ENCODE peak calls at places on chromosomes 12 and 14, in nine cellular contexts. H, V, T, O, N, G, M, Q and Y are unnamed samples.

GRCh38 chr14:22814945-22815713 is at the start of gene SLC7A7:
- DNase-seq in H (no peak), V (no peak), T (no peak), O (no peak), N (peak), G (peak), M (no peak), Q (no peak), Y (no peak)

GRCh38 chr14:51020024-51020710 is 74.7 kb downstream of the TRIM9 start:
- DNase-seq in H (peak), V (no peak), T (no peak), O (no peak), N (no peak), G (no peak), M (no peak), Q (peak), Y (no peak)

GRCh38 chr12:127588224-127588623 is 678.7 kb upstream of the TMEM132C start:
- DNase-seq in H (peak), V (peak), T (no peak), O (peak), N (peak), G (no peak), M (no peak), Q (no peak), Y (peak)

GRCh38 chr12:12714276-12715001 is 2.7 kb upstream of the CDKN1B start:
- DNase-seq in H (no peak), V (peak), T (no peak), O (no peak), N (peak), G (peak), M (peak), Q (no peak), Y (no peak)

GRCh38 chr12:26748741-26749431 is 84.1 kb downstream of the ITPR2 start:
- DNase-seq in H (no peak), V (no peak), T (no peak), O (no peak), N (peak), G (no peak), M (no peak), Q (no peak), Y (no peak)

GRCh38 chr12:30882706-30883105 is 43.8 kb upstream of the TSPAN11 start:
- DNase-seq in H (no peak), V (no peak), T (no peak), O (no peak), N (no peak), G (no peak), M (no peak), Q (no peak), Y (no peak)

GRCh38 chr12:51335931-51336330 is 10.5 kb downstream of the CELA1 start:
- DNase-seq in H (no peak), V (no peak), T (no peak), O (no peak), N (no peak), G (no peak), M (no peak), Q (no peak), Y (no peak)

GRCh38 chr14:65206448-65207096 is 104.3 kb upstream of the MAX start:
- DNase-seq in H (no peak), V (no peak), T (no peak), O (peak), N (peak), G (no peak), M (no peak), Q (no peak), Y (peak)

GRCh38 chr14:77485901-77486678 is 12.5 kb downstream of the ISM2 start:
- DNase-seq in H (peak), V (no peak), T (no peak), O (peak), N (peak), G (peak), M (no peak), Q (no peak), Y (peak)

GRCh38 chr12:71010143-71010479 is 89.6 kb upstream of the PTPRR start:
- DNase-seq in H (no peak), V (no peak), T (no peak), O (no peak), N (no peak), G (no peak), M (no peak), Q (no peak), Y (no peak)

GRCh38 chr12:123059501-123059900 is 79.0 kb downstream of the ARL6IP4 start:
- DNase-seq in H (no peak), V (no peak), T (no peak), O (no peak), N (no peak), G (no peak), M (no peak), Q (no peak), Y (no peak)

GRCh38 chr14:103314496-103315277 is 19.4 kb upstream of the EIF5 start:
- DNase-seq in H (no peak), V (no peak), T (no peak), O (no peak), N (no peak), G (no peak), M (no peak), Q (no peak), Y (no peak)

GRCh38 chr12:52050116-52050770 is 999 bp upstream of the NR4A1 start:
- DNase-seq in H (no peak), V (no peak), T (no peak), O (no peak), N (peak), G (no peak), M (no peak), Q (peak), Y (no peak)

GRCh38 chr12:111322336-111323250 is 46.3 kb downstream of the PHETA1 start:
- DNase-seq in H (no peak), V (no peak), T (no peak), O (no peak), N (no peak), G (no peak), M (no peak), Q (no peak), Y (no peak)

GRCh38 chr12:110778801-110779577 is 36.3 kb upstream of the PPP1CC start:
- DNase-seq in H (no peak), V (no peak), T (no peak), O (no peak), N (no peak), G (no peak), M (no peak), Q (no peak), Y (no peak)

GRCh38 chr14:34713681-34714319 is 593 bp downstream of the CFL2 start:
- DNase-seq in H (peak), V (peak), T (peak), O (no peak), N (peak), G (peak), M (peak), Q (peak), Y (no peak)

GRCh38 chr12:94374124-94374523 is 85.5 kb downstream of the CEP83 start:
- DNase-seq in H (no peak), V (no peak), T (no peak), O (no peak), N (no peak), G (no peak), M (no peak), Q (no peak), Y (no peak)

GRCh38 chr12:76013603-76014002 is 18.0 kb downstream of the PHLDA1 start:
- DNase-seq in H (no peak), V (no peak), T (no peak), O (no peak), N (no peak), G (no peak), M (no peak), Q (no peak), Y (no peak)

GRCh38 chr12:2094597-2094996 is 41.8 kb downstream of the CACNA1C start:
- DNase-seq in H (no peak), V (no peak), T (no peak), O (no peak), N (peak), G (no peak), M (no peak), Q (no peak), Y (no peak)

GRCh38 chr12:3200032-3200617 is 122.9 kb downstream of the TSPAN9 start:
- DNase-seq in H (no peak), V (peak), T (no peak), O (no peak), N (peak), G (peak), M (no peak), Q (peak), Y (no peak)

GRCh38 chr12:13864081-13864673 is 117.2 kb downstream of the GRIN2B start:
- DNase-seq in H (peak), V (peak), T (peak), O (peak), N (peak), G (peak), M (peak), Q (peak), Y (peak)

GRCh38 chr14:104972301-104973211 is 5.6 kb downstream of the AHNAK2 start:
- DNase-seq in H (no peak), V (no peak), T (peak), O (no peak), N (peak), G (peak), M (no peak), Q (peak), Y (no peak)

GRCh38 chr12:14691560-14691959 is 4.8 kb downstream of the GUCY2C start:
- DNase-seq in H (no peak), V (no peak), T (peak), O (no peak), N (no peak), G (no peak), M (no peak), Q (peak), Y (no peak)

GRCh38 chr12:70788774-70789173 is 131.8 kb downstream of the PTPRR start:
- DNase-seq in H (no peak), V (no peak), T (no peak), O (no peak), N (no peak), G (no peak), M (no peak), Q (no peak), Y (no peak)

GRCh38 chr14:103444837-103445524 is 59.8 kb downstream of the MARK3 start:
- DNase-seq in H (no peak), V (no peak), T (no peak), O (no peak), N (peak), G (peak), M (no peak), Q (no peak), Y (peak)

GRCh38 chr12:91877022-91877421 is 268.6 kb downstream of the BTG1 start:
- DNase-seq in H (no peak), V (peak), T (peak), O (no peak), N (peak), G (no peak), M (peak), Q (peak), Y (peak)

GRCh38 chr12:72610854-72611358 is 338.7 kb downstream of the TRHDE start:
- DNase-seq in H (no peak), V (peak), T (no peak), O (no peak), N (no peak), G (no peak), M (no peak), Q (no peak), Y (no peak)

GRCh38 chr12:5520831-5521230 is 88.9 kb downstream of the NTF3 start:
- DNase-seq in H (no peak), V (no peak), T (no peak), O (no peak), N (no peak), G (no peak), M (no peak), Q (no peak), Y (no peak)

GRCh38 chr14:92675421-92675820 is 73.0 kb downstream of the LGMN start:
- DNase-seq in H (no peak), V (no peak), T (no peak), O (no peak), N (no peak), G (no peak), M (no peak), Q (no peak), Y (no peak)

GRCh38 chr14:100158566-100159106 is 809 bp downstream of the DEGS2 start:
- DNase-seq in H (no peak), V (peak), T (no peak), O (no peak), N (no peak), G (no peak), M (no peak), Q (no peak), Y (no peak)

GRCh38 chr12:89087876-89088275 is 264.4 kb downstream of the DUSP6 start:
- DNase-seq in H (no peak), V (peak), T (no peak), O (no peak), N (no peak), G (no peak), M (no peak), Q (no peak), Y (no peak)

GRCh38 chr12:12542964-12543363 is 19.7 kb downstream of the DUSP16 start:
- DNase-seq in H (no peak), V (no peak), T (no peak), O (no peak), N (no peak), G (no peak), M (no peak), Q (no peak), Y (no peak)

GRCh38 chr14:91250912-91251311 is 6.4 kb upstream of the GPR68 start:
- DNase-seq in H (no peak), V (no peak), T (no peak), O (no peak), N (no peak), G (no peak), M (no peak), Q (no peak), Y (no peak)

GRCh38 chr12:12807970-12808702 is 5.0 kb upstream of the DDX47 start:
- DNase-seq in H (no peak), V (no peak), T (peak), O (no peak), N (peak), G (no peak), M (peak), Q (peak), Y (no peak)

GRCh38 chr12:75439048-75439447 is 41.5 kb upstream of the GLIPR1 start:
- DNase-seq in H (no peak), V (no peak), T (no peak), O (no peak), N (peak), G (no peak), M (no peak), Q (no peak), Y (no peak)

GRCh38 chr12:130955238-130955816 is 1.6 kb downstream of the ADGRD1 start:
- DNase-seq in H (no peak), V (no peak), T (no peak), O (no peak), N (no peak), G (no peak), M (no peak), Q (peak), Y (no peak)
- H3K4me3 ChIP-seq in H (no peak), V (no peak), T (peak), O (no peak), N (no peak), G (no peak), M (no peak), Q (peak), Y (no peak)

GRCh38 chr12:8655421-8655820 is 7.2 kb downstream of the MFAP5 start:
- DNase-seq in H (no peak), V (no peak), T (no peak), O (no peak), N (no peak), G (no peak), M (no peak), Q (no peak), Y (no peak)
- H3K4me3 ChIP-seq in H (no peak), V (no peak), T (no peak), O (no peak), N (no peak), G (no peak), M (no peak), Q (no peak), Y (no peak)

DNA sequence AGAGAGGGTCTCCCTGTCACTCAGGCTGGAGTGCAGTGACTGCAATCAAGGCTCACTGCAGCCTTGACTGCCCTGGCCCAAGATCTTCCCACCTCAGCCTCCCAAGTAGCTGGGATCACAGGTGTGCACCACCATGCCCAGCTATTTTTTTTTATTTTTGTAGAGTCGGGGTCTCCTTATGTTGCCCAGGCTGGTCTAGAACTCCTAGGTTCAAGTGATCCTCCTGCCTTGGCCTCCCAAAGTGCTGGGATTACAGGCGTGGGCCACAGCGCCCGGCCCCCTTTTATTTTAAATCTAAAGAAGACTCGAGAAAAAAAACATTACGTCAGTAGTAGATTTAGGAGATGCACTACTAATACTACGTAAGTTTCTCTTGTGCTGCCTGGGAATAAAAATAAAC is 14.3 kb downstream of the FOS start:
- DNase-seq in H (no peak), V (no peak), T (no peak), O (no peak), N (no peak), G (no peak), M (no peak), Q (no peak), Y (no peak)
- H3K4me3 ChIP-seq in H (no peak), V (no peak), T (no peak), O (no peak), N (no peak), G (no peak), M (no peak), Q (no peak), Y (no peak)

GRCh38 chr12:96402061-96402460 is 1.8 kb upstream of the CDK17 start:
- DNase-seq in H (no peak), V (peak), T (no peak), O (no peak), N (no peak), G (no peak), M (no peak), Q (no peak), Y (no peak)
- H3K4me3 ChIP-seq in H (no peak), V (no peak), T (no peak), O (no peak), N (no peak), G (peak), M (no peak), Q (no peak), Y (no peak)

GRCh38 chr12:119988788-119989618 is at the start of gene BICDL1:
- DNase-seq in H (no peak), V (peak), T (peak), O (no peak), N (peak), G (peak), M (peak), Q (peak), Y (no peak)
- H3K4me3 ChIP-seq in H (peak), V (peak), T (peak), O (peak), N (peak), G (peak), M (peak), Q (peak), Y (peak)

DNA sequence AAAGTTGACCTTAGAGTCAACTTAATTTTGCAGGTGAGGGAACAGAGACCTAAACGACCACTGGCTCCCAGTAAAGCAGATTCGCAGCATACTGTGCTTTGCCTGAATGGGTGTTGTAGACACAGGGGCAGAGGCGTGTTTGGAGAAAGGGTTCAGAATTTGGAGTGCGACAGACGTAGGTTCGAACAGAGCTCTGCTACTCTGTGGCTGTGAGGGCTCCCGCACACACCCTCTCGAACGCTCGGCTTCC is 240 bp upstream of the TOMM20L start:
- DNase-seq in H (no peak), V (no peak), T (no peak), O (no peak), N (no peak), G (no peak), M (no peak), Q (no peak), Y (no peak)
- H3K4me3 ChIP-seq in H (peak), V (peak), T (peak), O (peak), N (peak), G (peak), M (peak), Q (peak), Y (peak)

GRCh38 chr12:6935551-6936377 is 7.9 kb upstream of the RNU7-1 start:
- DNase-seq in H (no peak), V (no peak), T (no peak), O (no peak), N (no peak), G (no peak), M (no peak), Q (no peak), Y (no peak)
- H3K4me3 ChIP-seq in H (no peak), V (no peak), T (no peak), O (no peak), N (no peak), G (no peak), M (no peak), Q (no peak), Y (no peak)

GRCh38 chr12:116528498-116528897 is 30.7 kb upstream of the MAP1LC3B2 start:
- DNase-seq in H (no peak), V (no peak), T (no peak), O (no peak), N (peak), G (peak), M (no peak), Q (no peak), Y (no peak)

GRCh38 chr12:116528067-116528466 is 31.1 kb upstream of the MAP1LC3B2 start:
- DNase-seq in H (no peak), V (no peak), T (no peak), O (no peak), N (peak), G (peak), M (no peak), Q (no peak), Y (no peak)

GRCh38 chr12:116524311-116524710 is 34.9 kb upstream of the MAP1LC3B2 start:
- DNase-seq in H (no peak), V (no peak), T (no peak), O (no peak), N (no peak), G (no peak), M (no peak), Q (no peak), Y (no peak)

GRCh38 chr12:116524964-116525379 is 34.2 kb upstream of the MAP1LC3B2 start:
- DNase-seq in H (no peak), V (peak), T (no peak), O (no peak), N (peak), G (peak), M (no peak), Q (no peak), Y (no peak)

GRCh38 chr12:116525418-116526001 is 33.7 kb upstream of the MAP1LC3B2 start:
- DNase-seq in H (peak), V (no peak), T (peak), O (peak), N (peak), G (peak), M (no peak), Q (peak), Y (peak)
- H3K4me3 ChIP-seq in H (no peak), V (no peak), T (peak), O (peak), N (peak), G (peak), M (no peak), Q (peak), Y (peak)

DNA sequence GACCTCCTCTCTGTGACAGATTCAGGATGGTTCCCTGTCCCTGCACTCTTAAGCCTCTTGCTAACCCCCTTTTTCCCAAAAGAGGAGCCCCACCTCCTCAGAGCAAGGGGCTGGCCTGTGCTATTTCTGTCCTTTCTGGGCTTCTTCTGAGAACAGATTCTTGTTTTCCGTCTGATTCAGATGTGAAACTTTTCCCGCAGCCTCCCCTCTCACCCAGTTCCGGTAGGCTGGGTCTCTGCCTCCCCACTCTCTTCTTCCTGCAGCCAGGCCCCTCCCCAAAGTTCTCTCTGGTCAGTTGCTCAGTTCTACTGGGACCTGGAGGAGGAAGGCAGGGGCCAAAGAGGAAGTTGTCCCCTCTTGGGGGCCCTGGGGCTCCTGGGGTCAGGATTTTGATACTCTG is 11.8 kb downstream of the PDE1B start:
- DNase-seq in H (no peak), V (no peak), T (no peak), O (no peak), N (no peak), G (no peak), M (no peak), Q (peak), Y (no peak)
- H3K4me3 ChIP-seq in H (no peak), V (no peak), T (peak), O (no peak), N (no peak), G (no peak), M (peak), Q (peak), Y (no peak)

GRCh38 chr12:62914443-62914909 is 20.5 kb downstream of the PPM1H start:
- DNase-seq in H (no peak), V (no peak), T (no peak), O (no peak), N (no peak), G (no peak), M (no peak), Q (no peak), Y (no peak)
- H3K4me3 ChIP-seq in H (no peak), V (no peak), T (no peak), O (no peak), N (no peak), G (no peak), M (no peak), Q (no peak), Y (no peak)